ENCODE peak calls at places on chromosomes 11 and 22, in ten cellular contexts. One of them, this sample, is unnamed.

GRCh38 chr11:33802414-33802950 is 28.2 kb upstream of the FBXO3 start:
- DNase-seq in neural progenitor cell: peak; percentile 93
- DNase-seq in pulmonary artery endothelial cell: peak; percentile 44
- DNase-seq in astrocyte: peak; percentile 90
- DNase-seq in activated T-helper 1 cell treated with Interleukin-2 at 50 U/mL for 16 hours: no peak
- DNase-seq in activated CD8-positive, alpha-beta T cell treated with anti-CD3 and anti-CD28 coated beads for 36 hours: peak; percentile 37
- DNase-seq in stimulated activated effector memory CD8-positive, alpha-beta T cell treated with anti-CD3 and anti-CD28 coated beads, Interleukin-12 subunit alpha, Interleukin-12 subunit beta, amount 100 ng/mL, for 72 hours: no peak
- DNase-seq in body of pancreas: peak; percentile 64
- DNase-seq in C1 segment of cervical spinal cord: peak; percentile 22
- DNase-seq in BJ: peak; percentile 31
- DNase-seq in this sample: peak; percentile 44

GRCh38 chr11:62880231-62880802 is 379 bp upstream of the SLC3A2 start:
- DNase-seq in C1 segment of cervical spinal cord: peak; percentile 75
- DNase-seq in astrocyte: peak; percentile 81
- DNase-seq in activated T-helper 1 cell treated with Interleukin-2 at 50 U/mL for 16 hours: no peak
- DNase-seq in BJ: peak; percentile 62
- DNase-seq in body of pancreas: no peak
- DNase-seq in activated CD8-positive, alpha-beta T cell treated with anti-CD3 and anti-CD28 coated beads for 36 hours: peak; percentile 67
- DNase-seq in neural progenitor cell: no peak
- DNase-seq in pulmonary artery endothelial cell: no peak
- DNase-seq in stimulated activated effector memory CD8-positive, alpha-beta T cell treated with anti-CD3 and anti-CD28 coated beads, Interleukin-12 subunit alpha, Interleukin-12 subunit beta, amount 100 ng/mL, for 72 hours: no peak
- DNase-seq in this sample: no peak

GRCh38 chr11:8567597-8568198 is 26.3 kb downstream of the STK33 start:
- DNase-seq in C1 segment of cervical spinal cord: no peak
- DNase-seq in pulmonary artery endothelial cell: no peak
- DNase-seq in body of pancreas: no peak
- DNase-seq in stimulated activated effector memory CD8-positive, alpha-beta T cell treated with anti-CD3 and anti-CD28 coated beads, Interleukin-12 subunit alpha, Interleukin-12 subunit beta, amount 100 ng/mL, for 72 hours: no peak
- DNase-seq in activated CD8-positive, alpha-beta T cell treated with anti-CD3 and anti-CD28 coated beads for 36 hours: no peak
- DNase-seq in neural progenitor cell: no peak
- DNase-seq in BJ: no peak
- DNase-seq in activated T-helper 1 cell treated with Interleukin-2 at 50 U/mL for 16 hours: no peak
- DNase-seq in astrocyte: peak; percentile 58
- DNase-seq in this sample: no peak

GRCh38 chr22:49406047-49406650 is 421.5 kb downstream of the BRD1 start:
- DNase-seq in activated CD8-positive, alpha-beta T cell treated with anti-CD3 and anti-CD28 coated beads for 36 hours: no peak
- DNase-seq in neural progenitor cell: no peak
- DNase-seq in BJ: no peak
- DNase-seq in stimulated activated effector memory CD8-positive, alpha-beta T cell treated with anti-CD3 and anti-CD28 coated beads, Interleukin-12 subunit alpha, Interleukin-12 subunit beta, amount 100 ng/mL, for 72 hours: no peak
- DNase-seq in astrocyte: no peak
- DNase-seq in pulmonary artery endothelial cell: no peak
- DNase-seq in body of pancreas: no peak
- DNase-seq in activated T-helper 1 cell treated with Interleukin-2 at 50 U/mL for 16 hours: no peak
- DNase-seq in C1 segment of cervical spinal cord: no peak
- DNase-seq in this sample: no peak

GRCh38 chr22:44023404-44024287 is 456 bp upstream of the PARVB start:
- DNase-seq in stimulated activated effector memory CD8-positive, alpha-beta T cell treated with anti-CD3 and anti-CD28 coated beads, Interleukin-12 subunit alpha, Interleukin-12 subunit beta, amount 100 ng/mL, for 72 hours: peak; percentile 43
- DNase-seq in astrocyte: peak; percentile 30
- DNase-seq in activated CD8-positive, alpha-beta T cell treated with anti-CD3 and anti-CD28 coated beads for 36 hours: peak; percentile 62
- DNase-seq in C1 segment of cervical spinal cord: peak; percentile 7
- DNase-seq in neural progenitor cell: peak; percentile 73
- DNase-seq in BJ: no peak
- DNase-seq in body of pancreas: peak; percentile 29
- DNase-seq in pulmonary artery endothelial cell: no peak
- DNase-seq in activated T-helper 1 cell treated with Interleukin-2 at 50 U/mL for 16 hours: no peak
- DNase-seq in this sample: peak; percentile 37

GRCh38 chr11:103863497-103863896 is 172.9 kb upstream of the DDI1 start:
- DNase-seq in BJ: no peak
- DNase-seq in body of pancreas: no peak
- DNase-seq in astrocyte: peak; percentile 48
- DNase-seq in stimulated activated effector memory CD8-positive, alpha-beta T cell treated with anti-CD3 and anti-CD28 coated beads, Interleukin-12 subunit alpha, Interleukin-12 subunit beta, amount 100 ng/mL, for 72 hours: no peak
- DNase-seq in activated CD8-positive, alpha-beta T cell treated with anti-CD3 and anti-CD28 coated beads for 36 hours: no peak
- DNase-seq in activated T-helper 1 cell treated with Interleukin-2 at 50 U/mL for 16 hours: no peak
- DNase-seq in C1 segment of cervical spinal cord: no peak
- DNase-seq in neural progenitor cell: no peak
- DNase-seq in pulmonary artery endothelial cell: no peak
- DNase-seq in this sample: no peak

GRCh38 chr22:24455039-24455438 is 27.6 kb downstream of the ADORA2A start:
- DNase-seq in BJ: no peak
- DNase-seq in astrocyte: no peak
- DNase-seq in pulmonary artery endothelial cell: no peak
- DNase-seq in neural progenitor cell: no peak
- DNase-seq in C1 segment of cervical spinal cord: no peak
- DNase-seq in activated T-helper 1 cell treated with Interleukin-2 at 50 U/mL for 16 hours: no peak
- DNase-seq in body of pancreas: no peak
- DNase-seq in activated CD8-positive, alpha-beta T cell treated with anti-CD3 and anti-CD28 coated beads for 36 hours: no peak
- DNase-seq in stimulated activated effector memory CD8-positive, alpha-beta T cell treated with anti-CD3 and anti-CD28 coated beads, Interleukin-12 subunit alpha, Interleukin-12 subunit beta, amount 100 ng/mL, for 72 hours: no peak
- DNase-seq in this sample: no peak

GRCh38 chr11:122159173-122159701 is 43.2 kb upstream of the BLID start:
- DNase-seq in neural progenitor cell: peak; percentile 42
- DNase-seq in pulmonary artery endothelial cell: no peak
- DNase-seq in stimulated activated effector memory CD8-positive, alpha-beta T cell treated with anti-CD3 and anti-CD28 coated beads, Interleukin-12 subunit alpha, Interleukin-12 subunit beta, amount 100 ng/mL, for 72 hours: no peak
- DNase-seq in activated T-helper 1 cell treated with Interleukin-2 at 50 U/mL for 16 hours: no peak
- DNase-seq in BJ: no peak
- DNase-seq in activated CD8-positive, alpha-beta T cell treated with anti-CD3 and anti-CD28 coated beads for 36 hours: no peak
- DNase-seq in astrocyte: peak; percentile 78
- DNase-seq in C1 segment of cervical spinal cord: no peak
- DNase-seq in body of pancreas: no peak
- DNase-seq in this sample: no peak

GRCh38 chr11:111388431-111388830 is 9.4 kb upstream of the POU2AF1 start:
- DNase-seq in astrocyte: peak; percentile 10
- DNase-seq in activated T-helper 1 cell treated with Interleukin-2 at 50 U/mL for 16 hours: no peak
- DNase-seq in activated CD8-positive, alpha-beta T cell treated with anti-CD3 and anti-CD28 coated beads for 36 hours: no peak
- DNase-seq in C1 segment of cervical spinal cord: no peak
- DNase-seq in pulmonary artery endothelial cell: no peak
- DNase-seq in BJ: no peak
- DNase-seq in neural progenitor cell: peak; percentile 46
- DNase-seq in body of pancreas: no peak
- DNase-seq in stimulated activated effector memory CD8-positive, alpha-beta T cell treated with anti-CD3 and anti-CD28 coated beads, Interleukin-12 subunit alpha, Interleukin-12 subunit beta, amount 100 ng/mL, for 72 hours: no peak
- DNase-seq in this sample: no peak

GRCh38 chr11:11998091-11998781 is 10.2 kb downstream of the DKK3 start:
- DNase-seq in neural progenitor cell: no peak
- DNase-seq in pulmonary artery endothelial cell: peak; percentile 65
- DNase-seq in stimulated activated effector memory CD8-positive, alpha-beta T cell treated with anti-CD3 and anti-CD28 coated beads, Interleukin-12 subunit alpha, Interleukin-12 subunit beta, amount 100 ng/mL, for 72 hours: no peak
- DNase-seq in C1 segment of cervical spinal cord: no peak
- DNase-seq in activated CD8-positive, alpha-beta T cell treated with anti-CD3 and anti-CD28 coated beads for 36 hours: no peak
- DNase-seq in body of pancreas: no peak
- DNase-seq in astrocyte: peak; percentile 94
- DNase-seq in BJ: peak; percentile 73
- DNase-seq in activated T-helper 1 cell treated with Interleukin-2 at 50 U/mL for 16 hours: no peak
- DNase-seq in this sample: no peak

GRCh38 chr22:20268350-20269012 is 363 bp upstream of the RTN4R start:
- DNase-seq in body of pancreas: peak; percentile 74
- DNase-seq in pulmonary artery endothelial cell: no peak
- DNase-seq in neural progenitor cell: peak; percentile 93
- DNase-seq in activated T-helper 1 cell treated with Interleukin-2 at 50 U/mL for 16 hours: peak; percentile 35
- DNase-seq in astrocyte: no peak
- DNase-seq in BJ: no peak
- DNase-seq in activated CD8-positive, alpha-beta T cell treated with anti-CD3 and anti-CD28 coated beads for 36 hours: peak; percentile 65
- DNase-seq in C1 segment of cervical spinal cord: peak; percentile 19
- DNase-seq in stimulated activated effector memory CD8-positive, alpha-beta T cell treated with anti-CD3 and anti-CD28 coated beads, Interleukin-12 subunit alpha, Interleukin-12 subunit beta, amount 100 ng/mL, for 72 hours: peak; percentile 58
- DNase-seq in this sample: peak; percentile 70

GRCh38 chr22:28547132-28547842 is 132.4 kb downstream of the TTC28 start:
- DNase-seq in C1 segment of cervical spinal cord: no peak
- DNase-seq in BJ: peak; percentile 93
- DNase-seq in stimulated activated effector memory CD8-positive, alpha-beta T cell treated with anti-CD3 and anti-CD28 coated beads, Interleukin-12 subunit alpha, Interleukin-12 subunit beta, amount 100 ng/mL, for 72 hours: no peak
- DNase-seq in neural progenitor cell: no peak
- DNase-seq in body of pancreas: no peak
- DNase-seq in astrocyte: peak; percentile 87
- DNase-seq in pulmonary artery endothelial cell: no peak
- DNase-seq in activated CD8-positive, alpha-beta T cell treated with anti-CD3 and anti-CD28 coated beads for 36 hours: no peak
- DNase-seq in activated T-helper 1 cell treated with Interleukin-2 at 50 U/mL for 16 hours: no peak
- DNase-seq in this sample: no peak

GRCh38 chr11:2592559-2593392 is 107.0 kb downstream of the KCNQ1OT1 start:
- DNase-seq in activated T-helper 1 cell treated with Interleukin-2 at 50 U/mL for 16 hours: no peak
- DNase-seq in body of pancreas: no peak
- DNase-seq in astrocyte: no peak
- DNase-seq in C1 segment of cervical spinal cord: no peak
- DNase-seq in stimulated activated effector memory CD8-positive, alpha-beta T cell treated with anti-CD3 and anti-CD28 coated beads, Interleukin-12 subunit alpha, Interleukin-12 subunit beta, amount 100 ng/mL, for 72 hours: no peak
- DNase-seq in pulmonary artery endothelial cell: no peak
- DNase-seq in activated CD8-positive, alpha-beta T cell treated with anti-CD3 and anti-CD28 coated beads for 36 hours: no peak
- DNase-seq in BJ: no peak
- DNase-seq in neural progenitor cell: no peak
- DNase-seq in this sample: no peak

GRCh38 chr22:49838771-49839717 is 11.4 kb upstream of the BRD1 start:
- DNase-seq in C1 segment of cervical spinal cord: no peak
- DNase-seq in astrocyte: peak; percentile 64
- DNase-seq in pulmonary artery endothelial cell: no peak
- DNase-seq in activated CD8-positive, alpha-beta T cell treated with anti-CD3 and anti-CD28 coated beads for 36 hours: peak; percentile 95
- DNase-seq in stimulated activated effector memory CD8-positive, alpha-beta T cell treated with anti-CD3 and anti-CD28 coated beads, Interleukin-12 subunit alpha, Interleukin-12 subunit beta, amount 100 ng/mL, for 72 hours: peak; percentile 66
- DNase-seq in BJ: no peak
- DNase-seq in activated T-helper 1 cell treated with Interleukin-2 at 50 U/mL for 16 hours: peak; percentile 82
- DNase-seq in body of pancreas: no peak
- DNase-seq in neural progenitor cell: peak; percentile 37
- DNase-seq in this sample: no peak

GRCh38 chr11:120137611-120138521 is at the start of gene TRIM29:
- DNase-seq in body of pancreas: peak; percentile 10
- DNase-seq in activated CD8-positive, alpha-beta T cell treated with anti-CD3 and anti-CD28 coated beads for 36 hours: no peak
- DNase-seq in C1 segment of cervical spinal cord: no peak
- DNase-seq in neural progenitor cell: no peak
- DNase-seq in BJ: no peak
- DNase-seq in stimulated activated effector memory CD8-positive, alpha-beta T cell treated with anti-CD3 and anti-CD28 coated beads, Interleukin-12 subunit alpha, Interleukin-12 subunit beta, amount 100 ng/mL, for 72 hours: no peak
- DNase-seq in astrocyte: no peak
- DNase-seq in pulmonary artery endothelial cell: no peak
- DNase-seq in activated T-helper 1 cell treated with Interleukin-2 at 50 U/mL for 16 hours: no peak
- DNase-seq in this sample: no peak

GRCh38 chr11:12187399-12187798 is 77.0 kb downstream of the MICAL2 start:
- DNase-seq in pulmonary artery endothelial cell: no peak
- DNase-seq in stimulated activated effector memory CD8-positive, alpha-beta T cell treated with anti-CD3 and anti-CD28 coated beads, Interleukin-12 subunit alpha, Interleukin-12 subunit beta, amount 100 ng/mL, for 72 hours: no peak
- DNase-seq in BJ: no peak
- DNase-seq in activated T-helper 1 cell treated with Interleukin-2 at 50 U/mL for 16 hours: no peak
- DNase-seq in body of pancreas: no peak
- DNase-seq in neural progenitor cell: peak; percentile 28
- DNase-seq in astrocyte: peak; percentile 91
- DNase-seq in C1 segment of cervical spinal cord: no peak
- DNase-seq in activated CD8-positive, alpha-beta T cell treated with anti-CD3 and anti-CD28 coated beads for 36 hours: peak; percentile 56
- DNase-seq in this sample: no peak

GRCh38 chr22:41799486-41800347 is 762 bp upstream of the CCDC134 start:
- DNase-seq in BJ: no peak
- DNase-seq in neural progenitor cell: peak; percentile 39
- DNase-seq in astrocyte: no peak
- DNase-seq in stimulated activated effector memory CD8-positive, alpha-beta T cell treated with anti-CD3 and anti-CD28 coated beads, Interleukin-12 subunit alpha, Interleukin-12 subunit beta, amount 100 ng/mL, for 72 hours: peak; percentile 28
- DNase-seq in activated CD8-positive, alpha-beta T cell treated with anti-CD3 and anti-CD28 coated beads for 36 hours: peak; percentile 20
- DNase-seq in activated T-helper 1 cell treated with Interleukin-2 at 50 U/mL for 16 hours: no peak
- DNase-seq in C1 segment of cervical spinal cord: no peak
- DNase-seq in body of pancreas: peak; percentile 30
- DNase-seq in pulmonary artery endothelial cell: no peak
- DNase-seq in this sample: peak; percentile 27

GRCh38 chr11:37442576-37442975 is 844.5 kb upstream of the RAG2 start:
- DNase-seq in stimulated activated effector memory CD8-positive, alpha-beta T cell treated with anti-CD3 and anti-CD28 coated beads, Interleukin-12 subunit alpha, Interleukin-12 subunit beta, amount 100 ng/mL, for 72 hours: no peak
- DNase-seq in pulmonary artery endothelial cell: no peak
- DNase-seq in BJ: peak; percentile 4
- DNase-seq in activated T-helper 1 cell treated with Interleukin-2 at 50 U/mL for 16 hours: no peak
- DNase-seq in activated CD8-positive, alpha-beta T cell treated with anti-CD3 and anti-CD28 coated beads for 36 hours: no peak
- DNase-seq in C1 segment of cervical spinal cord: no peak
- DNase-seq in astrocyte: peak; percentile 44
- DNase-seq in body of pancreas: no peak
- DNase-seq in neural progenitor cell: no peak
- DNase-seq in this sample: no peak

GRCh38 chr11:76666408-76666807 is 4.1 kb downstream of the LRRC32 start:
- DNase-seq in neural progenitor cell: peak; percentile 74
- DNase-seq in C1 segment of cervical spinal cord: no peak
- DNase-seq in activated CD8-positive, alpha-beta T cell treated with anti-CD3 and anti-CD28 coated beads for 36 hours: no peak
- DNase-seq in pulmonary artery endothelial cell: peak; percentile 53
- DNase-seq in BJ: no peak
- DNase-seq in activated T-helper 1 cell treated with Interleukin-2 at 50 U/mL for 16 hours: no peak
- DNase-seq in body of pancreas: no peak
- DNase-seq in stimulated activated effector memory CD8-positive, alpha-beta T cell treated with anti-CD3 and anti-CD28 coated beads, Interleukin-12 subunit alpha, Interleukin-12 subunit beta, amount 100 ng/mL, for 72 hours: no peak
- DNase-seq in astrocyte: no peak
- DNase-seq in this sample: no peak

GRCh38 chr22:29799217-29799680 is 32.1 kb downstream of the UQCR10 start:
- DNase-seq in activated CD8-positive, alpha-beta T cell treated with anti-CD3 and anti-CD28 coated beads for 36 hours: no peak
- DNase-seq in body of pancreas: peak; percentile 77
- DNase-seq in pulmonary artery endothelial cell: peak; percentile 74
- DNase-seq in BJ: peak; percentile 68
- DNase-seq in stimulated activated effector memory CD8-positive, alpha-beta T cell treated with anti-CD3 and anti-CD28 coated beads, Interleukin-12 subunit alpha, Interleukin-12 subunit beta, amount 100 ng/mL, for 72 hours: no peak
- DNase-seq in neural progenitor cell: no peak
- DNase-seq in activated T-helper 1 cell treated with Interleukin-2 at 50 U/mL for 16 hours: no peak
- DNase-seq in C1 segment of cervical spinal cord: peak; percentile 36
- DNase-seq in astrocyte: peak; percentile 94
- DNase-seq in this sample: no peak

GRCh38 chr22:20957691-20958440 is 9.2 kb upstream of the AIFM3 start:
- DNase-seq in pulmonary artery endothelial cell: no peak
- DNase-seq in stimulated activated effector memory CD8-positive, alpha-beta T cell treated with anti-CD3 and anti-CD28 coated beads, Interleukin-12 subunit alpha, Interleukin-12 subunit beta, amount 100 ng/mL, for 72 hours: no peak
- DNase-seq in activated T-helper 1 cell treated with Interleukin-2 at 50 U/mL for 16 hours: no peak
- DNase-seq in BJ: no peak
- DNase-seq in activated CD8-positive, alpha-beta T cell treated with anti-CD3 and anti-CD28 coated beads for 36 hours: no peak
- DNase-seq in body of pancreas: no peak
- DNase-seq in astrocyte: no peak
- DNase-seq in neural progenitor cell: peak; percentile 65
- DNase-seq in C1 segment of cervical spinal cord: no peak
- DNase-seq in this sample: no peak

GRCh38 chr22:17095538-17095937 is 10.7 kb downstream of the IL17RA start:
- DNase-seq in pulmonary artery endothelial cell: no peak
- DNase-seq in neural progenitor cell: peak; percentile 45
- DNase-seq in BJ: no peak
- DNase-seq in astrocyte: no peak
- DNase-seq in stimulated activated effector memory CD8-positive, alpha-beta T cell treated with anti-CD3 and anti-CD28 coated beads, Interleukin-12 subunit alpha, Interleukin-12 subunit beta, amount 100 ng/mL, for 72 hours: no peak
- DNase-seq in activated CD8-positive, alpha-beta T cell treated with anti-CD3 and anti-CD28 coated beads for 36 hours: no peak
- DNase-seq in body of pancreas: no peak
- DNase-seq in activated T-helper 1 cell treated with Interleukin-2 at 50 U/mL for 16 hours: no peak
- DNase-seq in C1 segment of cervical spinal cord: no peak
- DNase-seq in this sample: no peak

GRCh38 chr11:67698247-67698646 is 23.8 kb upstream of the ALDH3B2 start:
- DNase-seq in body of pancreas: no peak
- DNase-seq in C1 segment of cervical spinal cord: no peak
- DNase-seq in BJ: no peak
- DNase-seq in activated CD8-positive, alpha-beta T cell treated with anti-CD3 and anti-CD28 coated beads for 36 hours: peak; percentile 36
- DNase-seq in neural progenitor cell: no peak
- DNase-seq in stimulated activated effector memory CD8-positive, alpha-beta T cell treated with anti-CD3 and anti-CD28 coated beads, Interleukin-12 subunit alpha, Interleukin-12 subunit beta, amount 100 ng/mL, for 72 hours: no peak
- DNase-seq in pulmonary artery endothelial cell: no peak
- DNase-seq in activated T-helper 1 cell treated with Interleukin-2 at 50 U/mL for 16 hours: no peak
- DNase-seq in astrocyte: no peak
- DNase-seq in this sample: no peak

GRCh38 chr11:8596504-8597046 is 2.5 kb upstream of the STK33 start:
- DNase-seq in astrocyte: no peak
- DNase-seq in pulmonary artery endothelial cell: no peak
- DNase-seq in stimulated activated effector memory CD8-positive, alpha-beta T cell treated with anti-CD3 and anti-CD28 coated beads, Interleukin-12 subunit alpha, Interleukin-12 subunit beta, amount 100 ng/mL, for 72 hours: no peak
- DNase-seq in activated T-helper 1 cell treated with Interleukin-2 at 50 U/mL for 16 hours: no peak
- DNase-seq in body of pancreas: no peak
- DNase-seq in neural progenitor cell: no peak
- DNase-seq in BJ: no peak
- DNase-seq in C1 segment of cervical spinal cord: no peak
- DNase-seq in activated CD8-positive, alpha-beta T cell treated with anti-CD3 and anti-CD28 coated beads for 36 hours: no peak
- DNase-seq in this sample: no peak

GRCh38 chr11:72723508-72723907 is 28.7 kb downstream of the ARAP1 start:
- DNase-seq in astrocyte: no peak
- DNase-seq in activated CD8-positive, alpha-beta T cell treated with anti-CD3 and anti-CD28 coated beads for 36 hours: no peak
- DNase-seq in C1 segment of cervical spinal cord: no peak
- DNase-seq in pulmonary artery endothelial cell: no peak
- DNase-seq in activated T-helper 1 cell treated with Interleukin-2 at 50 U/mL for 16 hours: no peak
- DNase-seq in BJ: no peak
- DNase-seq in stimulated activated effector memory CD8-positive, alpha-beta T cell treated with anti-CD3 and anti-CD28 coated beads, Interleukin-12 subunit alpha, Interleukin-12 subunit beta, amount 100 ng/mL, for 72 hours: no peak
- DNase-seq in body of pancreas: no peak
- DNase-seq in neural progenitor cell: no peak
- DNase-seq in this sample: no peak

This sample was measured in progenitor cell of endocrine pancreas.